ENCODE peak calls at places on chromosomes 11 and 22, in six cellular contexts. X, R, E, O, F and P are unnamed samples.

GRCh38 chr11:27431808-27432207 is 40.8 kb downstream of the LGR4 start:
- DNase-seq in X (no peak), R (no peak), E (no peak), O (no peak), F (no peak), P (no peak)

GRCh38 chr11:122696662-122697061 is 41.1 kb downstream of the UBASH3B start:
- DNase-seq in X (no peak), R (no peak), E (no peak), O (no peak), F (no peak), P (no peak)

GRCh38 chr22:50183141-50183971 is 2.4 kb upstream of the TRABD start:
- DNase-seq in X (peak; percentile 77), R (no peak), E (peak; percentile 29), O (no peak), F (no peak), P (no peak)

GRCh38 chr22:47011131-47011854 is 248.8 kb downstream of the TBC1D22A start:
- DNase-seq in X (peak; percentile 48), R (no peak), E (no peak), O (no peak), F (no peak), P (no peak)

GRCh38 chr11:64104632-64105031 is 61.3 kb downstream of the MACROD1 start:
- DNase-seq in X (no peak), R (no peak), E (no peak), O (no peak), F (no peak), P (no peak)

GRCh38 chr11:3022982-3023381 is 30.9 kb upstream of the NAP1L4 start:
- DNase-seq in X (no peak), R (no peak), E (no peak), O (no peak), F (peak; percentile 13), P (no peak)

GRCh38 chr22:44360686-44361381 is 48.1 kb upstream of the SHISAL1 start:
- DNase-seq in X (peak; percentile 75), R (no peak), E (peak; percentile 65), O (peak; percentile 70), F (peak; percentile 45), P (peak; percentile 39)

GRCh38 chr11:92882828-92883611 is 86.4 kb upstream of the MTNR1B start:
- DNase-seq in X (peak; percentile 56), R (no peak), E (no peak), O (no peak), F (no peak), P (no peak)

GRCh38 chr11:109085708-109086373 is 336.1 kb upstream of the C11orf87 start:
- DNase-seq in X (no peak), R (no peak), E (peak; percentile 54), O (no peak), F (no peak), P (no peak)

GRCh38 chr11:44817207-44817944 is 90.6 kb downstream of the TSPAN18 start:
- DNase-seq in X (no peak), R (no peak), E (no peak), O (no peak), F (no peak), P (no peak)

GRCh38 chr11:16685914-16686313 is 52.5 kb upstream of the C11orf58 start:
- DNase-seq in X (no peak), R (no peak), E (no peak), O (no peak), F (no peak), P (no peak)

GRCh38 chr22:47201996-47202818 is 439.8 kb downstream of the TBC1D22A start:
- DNase-seq in X (peak; percentile 76), R (no peak), E (no peak), O (peak; percentile 54), F (no peak), P (no peak)

GRCh38 chr22:38868886-38869381 is 3.1 kb downstream of the CBX6 start:
- DNase-seq in X (peak; percentile 92), R (peak; percentile 91), E (peak; percentile 89), O (peak; percentile 82), F (peak; percentile 10), P (peak; percentile 94)

GRCh38 chr11:72741849-72742521 is 10.2 kb downstream of the ARAP1 start:
- DNase-seq in X (peak; percentile 63), R (no peak), E (peak; percentile 42), O (no peak), F (no peak), P (no peak)

GRCh38 chr11:2742611-2743426 is 43.0 kb upstream of the KCNQ1OT1 start:
- DNase-seq in X (peak; percentile 45), R (no peak), E (peak; percentile 18), O (peak; percentile 37), F (no peak), P (peak; percentile 7)

GRCh38 chr11:44814881-44815592 is 88.3 kb downstream of the TSPAN18 start:
- DNase-seq in X (no peak), R (no peak), E (no peak), O (no peak), F (no peak), P (no peak)

GRCh38 chr11:13247606-13248320 is 29.8 kb upstream of the BMAL1 start:
- DNase-seq in X (no peak), R (no peak), E (no peak), O (no peak), F (no peak), P (no peak)

GRCh38 chr11:33262016-33262638 is 4.9 kb downstream of the HIPK3 start:
- DNase-seq in X (no peak), R (no peak), E (no peak), O (no peak), F (no peak), P (no peak)

GRCh38 chr11:56932572-56933235 is 56.0 kb upstream of the OR5AK2 start:
- DNase-seq in X (no peak), R (no peak), E (no peak), O (no peak), F (no peak), P (no peak)

GRCh38 chr11:45100338-45100737 is 46.1 kb upstream of the PRDM11 start:
- DNase-seq in X (peak; percentile 22), R (no peak), E (no peak), O (no peak), F (no peak), P (peak; percentile 40)

GRCh38 chr11:33310720-33311500 is 53.7 kb downstream of the HIPK3 start:
- DNase-seq in X (no peak), R (no peak), E (no peak), O (no peak), F (no peak), P (no peak)

GRCh38 chr11:45181595-45182550 is 35.4 kb downstream of the PRDM11 start:
- DNase-seq in X (no peak), R (no peak), E (peak; percentile 41), O (no peak), F (no peak), P (no peak)

GRCh38 chr11:29328961-29329441 is 687.8 kb downstream of the KCNA4 start:
- DNase-seq in X (no peak), R (no peak), E (no peak), O (no peak), F (peak; percentile 70), P (no peak)

GRCh38 chr22:43077121-43077877 is 11.9 kb downstream of the TTLL1 start:
- DNase-seq in X (no peak), R (no peak), E (peak; percentile 69), O (no peak), F (no peak), P (no peak)

GRCh38 chr11:7869467-7869866 is 61.6 kb downstream of the OR10A6 start:
- DNase-seq in X (no peak), R (no peak), E (no peak), O (no peak), F (no peak), P (no peak)

DNA sequence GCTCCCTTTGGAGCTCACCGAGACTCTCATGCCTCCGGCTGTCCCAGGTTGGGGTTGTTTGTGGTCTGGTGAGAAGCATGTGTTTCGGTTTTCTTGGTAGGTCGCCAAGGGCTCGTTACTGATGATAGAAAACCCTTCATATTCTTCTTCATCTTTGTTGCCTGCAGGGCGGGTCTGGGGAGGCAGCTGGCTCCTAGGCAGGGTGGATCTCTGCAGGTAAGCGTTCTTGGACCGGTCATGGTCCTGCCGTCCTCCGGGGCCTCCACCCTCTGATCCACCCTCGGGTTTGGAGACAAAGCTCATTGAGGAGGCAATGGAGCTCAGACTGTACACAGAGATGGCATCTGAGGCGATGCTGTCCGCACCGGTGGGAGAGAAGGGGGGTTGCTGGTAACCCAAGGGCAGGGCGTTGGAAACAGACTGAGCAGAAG is 64.3 kb upstream of the PITPNB start:
- DNase-seq in X (no peak), R (no peak), E (no peak), O (no peak), F (no peak), P (no peak)
- TF ChIP-seq CTCF in X (no peak), R (no peak), E (no peak), O (no peak), F (no peak), P (no peak)

DNA sequence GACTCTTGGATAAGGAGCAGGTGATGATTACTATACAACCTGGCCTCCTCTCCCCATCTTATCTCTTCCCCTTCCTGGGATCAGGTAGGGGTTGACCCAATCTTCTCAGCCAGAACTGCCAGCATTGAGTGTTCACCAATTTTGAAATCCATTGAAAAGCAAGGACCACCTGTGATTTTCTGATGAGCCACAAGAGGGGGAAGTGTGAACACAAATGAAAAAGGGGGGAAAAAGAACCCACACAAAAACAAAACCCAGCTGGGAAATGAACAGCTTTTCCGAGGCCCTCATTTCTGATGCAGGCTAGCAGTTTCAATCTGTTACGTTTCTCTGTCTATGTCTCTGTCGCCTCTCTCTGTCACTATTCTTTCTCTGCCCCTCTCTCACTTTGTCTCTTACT is 161.9 kb downstream of the INSC start:
- DNase-seq in X (no peak), R (no peak), E (no peak), O (no peak), F (no peak), P (no peak)
- TF ChIP-seq CTCF in X (peak; percentile 4), R (peak; percentile 33), E (peak; percentile 50), O (no peak), F (peak; percentile 42), P (peak; percentile 64)

GRCh38 chr11:119721129-119722120 is 7.6 kb downstream of the NECTIN1 start:
- DNase-seq in X (no peak), R (peak; percentile 77), E (peak; percentile 60), O (no peak), F (no peak), P (peak; percentile 72)
- TF ChIP-seq CTCF in X (peak; percentile 26), R (peak; percentile 56), E (peak; percentile 68), O (no peak), F (peak; percentile 47), P (peak; percentile 51)

GRCh38 chr11:66344550-66345315 is at the start of gene BRMS1:
- DNase-seq in X (peak; percentile 100), R (peak; percentile 98), E (peak; percentile 100), O (peak; percentile 99), F (peak; percentile 87), P (peak; percentile 96)
- TF ChIP-seq CTCF in X (no peak), R (no peak), E (peak; percentile 19), O (no peak), F (peak; percentile 13), P (no peak)